ENCODE peak calls at places on chromosomes 7 and 10, in seven cellular contexts. One of them, this sample, is unnamed.

GRCh38 chr10:11631291-11631690 is 19.8 kb upstream of the USP6NL start:
- DNase-seq in adipocyte: no peak
- DNase-seq in aorta: no peak
- DNase-seq in DMS79 treated with DMSO at 0.1 percent for 48 hours: no peak
- DNase-seq in GM19239: no peak
- DNase-seq in DMS 273 treated with DMSO at 0.1 percent for 48 hours: no peak
- DNase-seq in bronchial epithelial cell: no peak
- DNase-seq in this sample: no peak

GRCh38 chr10:51524041-51524440 is 175.4 kb downstream of the CSTF2T start:
- DNase-seq in adipocyte: peak
- DNase-seq in aorta: no peak
- DNase-seq in DMS79 treated with DMSO at 0.1 percent for 48 hours: no peak
- DNase-seq in GM19239: no peak
- DNase-seq in DMS 273 treated with DMSO at 0.1 percent for 48 hours: no peak
- DNase-seq in bronchial epithelial cell: peak
- DNase-seq in this sample: no peak

GRCh38 chr7:11831383-11831726 is 643 bp downstream of the THSD7A start:
- DNase-seq in adipocyte: peak
- DNase-seq in aorta: no peak
- DNase-seq in DMS79 treated with DMSO at 0.1 percent for 48 hours: no peak
- DNase-seq in GM19239: no peak
- DNase-seq in DMS 273 treated with DMSO at 0.1 percent for 48 hours: no peak
- DNase-seq in bronchial epithelial cell: peak
- DNase-seq in this sample: no peak

GRCh38 chr10:100670828-100671479 is 74.4 kb upstream of the PAX2 start:
- DNase-seq in adipocyte: peak
- DNase-seq in aorta: peak
- DNase-seq in DMS79 treated with DMSO at 0.1 percent for 48 hours: no peak
- DNase-seq in GM19239: peak
- DNase-seq in DMS 273 treated with DMSO at 0.1 percent for 48 hours: no peak
- DNase-seq in bronchial epithelial cell: no peak
- DNase-seq in this sample: peak

GRCh38 chr7:151689196-151689971 is 169.7 kb upstream of the RHEB start:
- DNase-seq in adipocyte: no peak
- DNase-seq in aorta: peak
- DNase-seq in DMS79 treated with DMSO at 0.1 percent for 48 hours: peak
- DNase-seq in GM19239: no peak
- DNase-seq in DMS 273 treated with DMSO at 0.1 percent for 48 hours: no peak
- DNase-seq in bronchial epithelial cell: peak
- DNase-seq in this sample: no peak

GRCh38 chr7:141880960-141881359 is 35.2 kb upstream of the OR9A4 start:
- DNase-seq in adipocyte: no peak
- DNase-seq in aorta: no peak
- DNase-seq in DMS79 treated with DMSO at 0.1 percent for 48 hours: no peak
- DNase-seq in GM19239: no peak
- DNase-seq in DMS 273 treated with DMSO at 0.1 percent for 48 hours: no peak
- DNase-seq in bronchial epithelial cell: no peak
- DNase-seq in this sample: no peak

GRCh38 chr7:34747842-34748241 is 89.8 kb downstream of the NPSR1 start:
- DNase-seq in adipocyte: peak
- DNase-seq in aorta: no peak
- DNase-seq in DMS79 treated with DMSO at 0.1 percent for 48 hours: peak
- DNase-seq in GM19239: no peak
- DNase-seq in DMS 273 treated with DMSO at 0.1 percent for 48 hours: no peak
- DNase-seq in bronchial epithelial cell: peak
- DNase-seq in this sample: no peak

GRCh38 chr10:110083884-110084283 is 76.1 kb downstream of the ADD3 start:
- DNase-seq in adipocyte: peak
- DNase-seq in aorta: no peak
- DNase-seq in DMS79 treated with DMSO at 0.1 percent for 48 hours: peak
- DNase-seq in GM19239: no peak
- DNase-seq in DMS 273 treated with DMSO at 0.1 percent for 48 hours: no peak
- DNase-seq in bronchial epithelial cell: peak
- DNase-seq in this sample: no peak

GRCh38 chr7:81235896-81236479 is 317.1 kb upstream of the SEMA3C start:
- DNase-seq in adipocyte: no peak
- DNase-seq in aorta: no peak
- DNase-seq in DMS79 treated with DMSO at 0.1 percent for 48 hours: peak
- DNase-seq in GM19239: no peak
- DNase-seq in DMS 273 treated with DMSO at 0.1 percent for 48 hours: no peak
- DNase-seq in bronchial epithelial cell: no peak
- DNase-seq in this sample: no peak

GRCh38 chr7:47344171-47344955 is 237.5 kb downstream of the TNS3 start:
- DNase-seq in adipocyte: no peak
- DNase-seq in aorta: peak
- DNase-seq in DMS79 treated with DMSO at 0.1 percent for 48 hours: no peak
- DNase-seq in GM19239: no peak
- DNase-seq in DMS 273 treated with DMSO at 0.1 percent for 48 hours: no peak
- DNase-seq in bronchial epithelial cell: no peak
- DNase-seq in this sample: no peak

GRCh38 chr7:128831178-128831993 is 1.2 kb downstream of the FLNC start:
- DNase-seq in adipocyte: peak
- DNase-seq in aorta: peak
- DNase-seq in DMS79 treated with DMSO at 0.1 percent for 48 hours: no peak
- DNase-seq in GM19239: no peak
- DNase-seq in DMS 273 treated with DMSO at 0.1 percent for 48 hours: peak
- DNase-seq in bronchial epithelial cell: no peak
- DNase-seq in this sample: no peak

GRCh38 chr10:62027841-62028501 is 126.5 kb downstream of the ARID5B start:
- DNase-seq in adipocyte: no peak
- DNase-seq in aorta: no peak
- DNase-seq in DMS79 treated with DMSO at 0.1 percent for 48 hours: no peak
- DNase-seq in GM19239: no peak
- DNase-seq in DMS 273 treated with DMSO at 0.1 percent for 48 hours: no peak
- DNase-seq in bronchial epithelial cell: peak
- DNase-seq in this sample: no peak

GRCh38 chr7:19749658-19750057 is 23.8 kb downstream of the TMEM196 start:
- DNase-seq in adipocyte: peak
- DNase-seq in aorta: no peak
- DNase-seq in DMS79 treated with DMSO at 0.1 percent for 48 hours: no peak
- DNase-seq in GM19239: no peak
- DNase-seq in DMS 273 treated with DMSO at 0.1 percent for 48 hours: no peak
- DNase-seq in bronchial epithelial cell: peak
- DNase-seq in this sample: no peak

GRCh38 chr7:19665399-19666008 is 43.3 kb downstream of the POLR1F start:
- DNase-seq in adipocyte: peak
- DNase-seq in aorta: no peak
- DNase-seq in DMS79 treated with DMSO at 0.1 percent for 48 hours: peak
- DNase-seq in GM19239: no peak
- DNase-seq in DMS 273 treated with DMSO at 0.1 percent for 48 hours: no peak
- DNase-seq in bronchial epithelial cell: peak
- DNase-seq in this sample: no peak

GRCh38 chr10:80771902-80772555 is 234.3 kb downstream of the SH2D4B start:
- DNase-seq in adipocyte: no peak
- DNase-seq in aorta: no peak
- DNase-seq in DMS79 treated with DMSO at 0.1 percent for 48 hours: no peak
- DNase-seq in GM19239: no peak
- DNase-seq in DMS 273 treated with DMSO at 0.1 percent for 48 hours: no peak
- DNase-seq in bronchial epithelial cell: no peak
- DNase-seq in this sample: no peak

GRCh38 chr10:86261933-86262665 is 104.5 kb downstream of the GRID1 start:
- DNase-seq in adipocyte: no peak
- DNase-seq in aorta: no peak
- DNase-seq in DMS79 treated with DMSO at 0.1 percent for 48 hours: peak
- DNase-seq in GM19239: no peak
- DNase-seq in DMS 273 treated with DMSO at 0.1 percent for 48 hours: no peak
- DNase-seq in bronchial epithelial cell: peak
- DNase-seq in this sample: peak

GRCh38 chr7:94649313-94649924 is 6.5 kb downstream of the SGCE start:
- DNase-seq in adipocyte: no peak
- DNase-seq in aorta: no peak
- DNase-seq in DMS79 treated with DMSO at 0.1 percent for 48 hours: no peak
- DNase-seq in GM19239: no peak
- DNase-seq in DMS 273 treated with DMSO at 0.1 percent for 48 hours: no peak
- DNase-seq in bronchial epithelial cell: no peak
- DNase-seq in this sample: no peak

GRCh38 chr7:143381427-143382125 is 431 bp downstream of the ZYX start:
- DNase-seq in adipocyte: peak
- DNase-seq in aorta: peak
- DNase-seq in DMS79 treated with DMSO at 0.1 percent for 48 hours: peak
- DNase-seq in GM19239: no peak
- DNase-seq in DMS 273 treated with DMSO at 0.1 percent for 48 hours: peak
- DNase-seq in bronchial epithelial cell: no peak
- DNase-seq in this sample: no peak

GRCh38 chr10:24255115-24255895 is 46.4 kb downstream of the KIAA1217 start:
- DNase-seq in adipocyte: no peak
- DNase-seq in aorta: no peak
- DNase-seq in DMS79 treated with DMSO at 0.1 percent for 48 hours: no peak
- DNase-seq in GM19239: no peak
- DNase-seq in DMS 273 treated with DMSO at 0.1 percent for 48 hours: no peak
- DNase-seq in bronchial epithelial cell: peak
- DNase-seq in this sample: no peak

GRCh38 chr7:22841954-22842353 is 19.3 kb upstream of the TOMM7 start:
- DNase-seq in adipocyte: no peak
- DNase-seq in aorta: no peak
- DNase-seq in DMS79 treated with DMSO at 0.1 percent for 48 hours: no peak
- DNase-seq in GM19239: no peak
- DNase-seq in DMS 273 treated with DMSO at 0.1 percent for 48 hours: peak
- DNase-seq in bronchial epithelial cell: no peak
- DNase-seq in this sample: no peak

GRCh38 chr10:22992075-22992474 is 64.2 kb downstream of the ARMC3 start:
- DNase-seq in adipocyte: no peak
- DNase-seq in aorta: no peak
- DNase-seq in DMS79 treated with DMSO at 0.1 percent for 48 hours: no peak
- DNase-seq in GM19239: no peak
- DNase-seq in DMS 273 treated with DMSO at 0.1 percent for 48 hours: no peak
- DNase-seq in bronchial epithelial cell: no peak
- DNase-seq in this sample: no peak

GRCh38 chr7:93622036-93622714 is 47.7 kb upstream of the CALCR start:
- DNase-seq in adipocyte: peak
- DNase-seq in aorta: peak
- DNase-seq in DMS79 treated with DMSO at 0.1 percent for 48 hours: no peak
- DNase-seq in GM19239: no peak
- DNase-seq in DMS 273 treated with DMSO at 0.1 percent for 48 hours: no peak
- DNase-seq in bronchial epithelial cell: peak
- DNase-seq in this sample: no peak

GRCh38 chr7:36066021-36066664 is 86.9 kb upstream of the EEPD1 start:
- DNase-seq in adipocyte: no peak
- DNase-seq in aorta: no peak
- DNase-seq in DMS79 treated with DMSO at 0.1 percent for 48 hours: no peak
- DNase-seq in GM19239: no peak
- DNase-seq in DMS 273 treated with DMSO at 0.1 percent for 48 hours: no peak
- DNase-seq in bronchial epithelial cell: no peak
- DNase-seq in this sample: no peak

GRCh38 chr7:73715648-73716317 is 3.7 kb downstream of the STX1A start:
- DNase-seq in adipocyte: peak
- DNase-seq in aorta: no peak
- DNase-seq in DMS79 treated with DMSO at 0.1 percent for 48 hours: peak
- DNase-seq in GM19239: no peak
- DNase-seq in DMS 273 treated with DMSO at 0.1 percent for 48 hours: peak
- DNase-seq in bronchial epithelial cell: peak
- DNase-seq in this sample: peak

GRCh38 chr7:128221929-128222403 is 19.1 kb upstream of the LEP start:
- DNase-seq in adipocyte: peak
- DNase-seq in aorta: peak
- DNase-seq in DMS79 treated with DMSO at 0.1 percent for 48 hours: no peak
- DNase-seq in GM19239: no peak
- DNase-seq in DMS 273 treated with DMSO at 0.1 percent for 48 hours: no peak
- DNase-seq in bronchial epithelial cell: peak
- DNase-seq in this sample: no peak

GRCh38 chr10:25547391-25547790 is 372.6 kb downstream of the GPR158 start:
- DNase-seq in adipocyte: no peak
- DNase-seq in aorta: no peak
- DNase-seq in DMS79 treated with DMSO at 0.1 percent for 48 hours: no peak
- DNase-seq in GM19239: no peak
- DNase-seq in DMS 273 treated with DMSO at 0.1 percent for 48 hours: no peak
- DNase-seq in bronchial epithelial cell: peak
- DNase-seq in this sample: no peak

GRCh38 chr7:47283497-47284131 is 298.3 kb downstream of the TNS3 start:
- DNase-seq in adipocyte: no peak
- DNase-seq in aorta: no peak
- DNase-seq in DMS79 treated with DMSO at 0.1 percent for 48 hours: no peak
- DNase-seq in GM19239: no peak
- DNase-seq in DMS 273 treated with DMSO at 0.1 percent for 48 hours: no peak
- DNase-seq in bronchial epithelial cell: peak
- DNase-seq in this sample: no peak

GRCh38 chr10:62817120-62817762 is 1.1 kb upstream of the EGR2 start:
- DNase-seq in adipocyte: peak
- DNase-seq in aorta: peak
- DNase-seq in DMS79 treated with DMSO at 0.1 percent for 48 hours: no peak
- DNase-seq in GM19239: no peak
- DNase-seq in DMS 273 treated with DMSO at 0.1 percent for 48 hours: no peak
- DNase-seq in bronchial epithelial cell: no peak
- DNase-seq in this sample: peak

GRCh38 chr7:22433710-22434460 is 66.1 kb downstream of the STEAP1B start:
- DNase-seq in adipocyte: no peak
- DNase-seq in aorta: no peak
- DNase-seq in DMS79 treated with DMSO at 0.1 percent for 48 hours: no peak
- DNase-seq in GM19239: no peak
- DNase-seq in DMS 273 treated with DMSO at 0.1 percent for 48 hours: no peak
- DNase-seq in bronchial epithelial cell: peak
- DNase-seq in this sample: no peak

GRCh38 chr7:12389089-12389700 is 14.5 kb downstream of the VWDE start:
- DNase-seq in adipocyte: peak
- DNase-seq in aorta: no peak
- DNase-seq in DMS79 treated with DMSO at 0.1 percent for 48 hours: peak
- DNase-seq in GM19239: peak
- DNase-seq in DMS 273 treated with DMSO at 0.1 percent for 48 hours: peak
- DNase-seq in bronchial epithelial cell: peak
- DNase-seq in this sample: peak

GRCh38 chr10:128052696-128053095 is 73.5 kb downstream of the MKI67 start:
- DNase-seq in adipocyte: no peak
- DNase-seq in aorta: no peak
- DNase-seq in DMS79 treated with DMSO at 0.1 percent for 48 hours: no peak
- DNase-seq in GM19239: no peak
- DNase-seq in DMS 273 treated with DMSO at 0.1 percent for 48 hours: no peak
- DNase-seq in bronchial epithelial cell: no peak
- DNase-seq in this sample: no peak

GRCh38 chr7:70791341-70791740 is 340.6 kb upstream of the GALNT17 start:
- DNase-seq in adipocyte: no peak
- DNase-seq in aorta: no peak
- DNase-seq in DMS79 treated with DMSO at 0.1 percent for 48 hours: no peak
- DNase-seq in GM19239: no peak
- DNase-seq in DMS 273 treated with DMSO at 0.1 percent for 48 hours: no peak
- DNase-seq in bronchial epithelial cell: no peak
- DNase-seq in this sample: no peak

GRCh38 chr10:112376578-112376855 is 2.6 kb downstream of the ACSL5 start:
- DNase-seq in adipocyte: no peak
- DNase-seq in aorta: no peak
- DNase-seq in DMS79 treated with DMSO at 0.1 percent for 48 hours: no peak
- DNase-seq in GM19239: no peak
- DNase-seq in DMS 273 treated with DMSO at 0.1 percent for 48 hours: no peak
- DNase-seq in bronchial epithelial cell: no peak
- DNase-seq in this sample: no peak

GRCh38 chr7:151013728-151014497 is 10.4 kb downstream of the ATG9B start:
- DNase-seq in adipocyte: peak
- DNase-seq in aorta: peak
- DNase-seq in DMS79 treated with DMSO at 0.1 percent for 48 hours: no peak
- DNase-seq in GM19239: peak
- DNase-seq in DMS 273 treated with DMSO at 0.1 percent for 48 hours: no peak
- DNase-seq in bronchial epithelial cell: no peak
- DNase-seq in this sample: peak